ENCODE peak calls at places on chromosomes 4 and X, in nine cellular contexts. E, V, L, T, W, F, A, B and C are unnamed samples.

GRCh38 chr4:186475202-186475601 is 80.2 kb downstream of the MTNR1A start:
- DNase-seq in E (no peak), V (no peak), L (no peak), T (no peak), W (no peak), F (no peak), A (no peak), B (no peak), C (no peak)

GRCh38 chr4:869776-870175 is 43.8 kb upstream of the CPLX1 start:
- DNase-seq in E (no peak), V (no peak), L (no peak), T (no peak), W (no peak), F (no peak), A (no peak), B (no peak), C (no peak)

GRCh38 chrX:30241724-30242415 is at the start of gene MAGEB4:
- DNase-seq in E (peak), V (no peak), L (no peak), T (no peak), W (no peak), F (no peak), A (no peak), B (no peak), C (no peak)

GRCh38 chr4:159272341-159273125 is 169.7 kb downstream of the RAPGEF2 start:
- DNase-seq in E (no peak), V (peak), L (no peak), T (no peak), W (no peak), F (no peak), A (no peak), B (no peak), C (no peak)

GRCh38 chr4:173362666-173363065 is 8.1 kb upstream of the SAP30 start:
- DNase-seq in E (no peak), V (no peak), L (no peak), T (no peak), W (no peak), F (no peak), A (no peak), B (no peak), C (no peak)

GRCh38 chr4:94507708-94508107 is 56.0 kb downstream of the PDLIM5 start:
- DNase-seq in E (no peak), V (peak), L (no peak), T (peak), W (no peak), F (peak), A (no peak), B (peak), C (peak)

GRCh38 chr4:159677521-159677920 is 574.6 kb downstream of the RAPGEF2 start:
- DNase-seq in E (no peak), V (peak), L (no peak), T (no peak), W (no peak), F (no peak), A (no peak), B (no peak), C (no peak)

GRCh38 chr4:23828779-23829178 is 61.1 kb downstream of the PPARGC1A start:
- DNase-seq in E (no peak), V (no peak), L (no peak), T (no peak), W (no peak), F (no peak), A (no peak), B (no peak), C (no peak)

GRCh38 chr4:48017108-48017527 is 546 bp downstream of the NIPAL1 start:
- DNase-seq in E (peak), V (peak), L (peak), T (peak), W (no peak), F (peak), A (no peak), B (peak), C (peak)

GRCh38 chr4:8616831-8617230 is 24.3 kb downstream of the CPZ start:
- DNase-seq in E (no peak), V (no peak), L (no peak), T (no peak), W (no peak), F (peak), A (no peak), B (no peak), C (no peak)

GRCh38 chrX:12241026-12241425 is 102.8 kb downstream of the FRMPD4 start:
- DNase-seq in E (no peak), V (no peak), L (no peak), T (no peak), W (no peak), F (no peak), A (no peak), B (no peak), C (no peak)

GRCh38 chrX:136597356-136597755 is 50.6 kb upstream of the CD40LG start:
- DNase-seq in E (no peak), V (no peak), L (no peak), T (no peak), W (no peak), F (no peak), A (no peak), B (no peak), C (no peak)

GRCh38 chr4:37905526-37906169 is 14.8 kb downstream of the TBC1D1 start:
- DNase-seq in E (no peak), V (no peak), L (no peak), T (no peak), W (no peak), F (no peak), A (no peak), B (no peak), C (no peak)

GRCh38 chr4:8582016-8582415 is 1.8 kb downstream of the GPR78 start:
- DNase-seq in E (no peak), V (no peak), L (no peak), T (no peak), W (no peak), F (no peak), A (no peak), B (no peak), C (no peak)

GRCh38 chr4:2045518-2045951 is 13.6 kb upstream of the NAT8L start:
- DNase-seq in E (no peak), V (no peak), L (no peak), T (no peak), W (no peak), F (peak), A (no peak), B (no peak), C (no peak)

GRCh38 chrX:123665197-123665596 is 67.7 kb downstream of the THOC2 start:
- DNase-seq in E (no peak), V (peak), L (no peak), T (no peak), W (no peak), F (no peak), A (no peak), B (no peak), C (no peak)

GRCh38 chr4:146342600-146343192 is 128.4 kb downstream of the REELD1 start:
- DNase-seq in E (peak), V (peak), L (peak), T (no peak), W (no peak), F (no peak), A (no peak), B (peak), C (no peak)

GRCh38 chr4:49036528-49036927 is 50.5 kb downstream of the CWH43 start:
- DNase-seq in E (no peak), V (no peak), L (no peak), T (no peak), W (no peak), F (no peak), A (no peak), B (no peak), C (no peak)

GRCh38 chr4:136741468-136741867 is 790.8 kb downstream of the PCDH18 start:
- DNase-seq in E (no peak), V (peak), L (no peak), T (no peak), W (no peak), F (no peak), A (no peak), B (no peak), C (no peak)

GRCh38 chr4:102328045-102328444 is 17.2 kb downstream of the SLC39A8 start:
- DNase-seq in E (no peak), V (no peak), L (no peak), T (no peak), W (no peak), F (no peak), A (no peak), B (no peak), C (no peak)

GRCh38 chr4:71382569-71383560 is 44.0 kb downstream of the SLC4A4 start:
- DNase-seq in E (no peak), V (no peak), L (no peak), T (no peak), W (no peak), F (no peak), A (no peak), B (no peak), C (no peak)

GRCh38 chrX:22760513-22761057 is 239.2 kb upstream of the DDX53 start:
- DNase-seq in E (no peak), V (peak), L (peak), T (no peak), W (no peak), F (no peak), A (no peak), B (no peak), C (no peak)

GRCh38 chr4:25814323-25814722 is 48.5 kb downstream of the SEL1L3 start:
- DNase-seq in E (no peak), V (peak), L (no peak), T (peak), W (no peak), F (peak), A (no peak), B (peak), C (peak)

GRCh38 chr4:7067147-7067522 is 729 bp downstream of the GRPEL1 start:
- DNase-seq in E (no peak), V (no peak), L (no peak), T (no peak), W (no peak), F (peak), A (no peak), B (no peak), C (no peak)

GRCh38 chr4:24471623-24472510 is 112.5 kb downstream of the DHX15 start:
- DNase-seq in E (peak), V (no peak), L (peak), T (no peak), W (no peak), F (peak), A (no peak), B (peak), C (peak)

GRCh38 chrX:44261286-44261685 is 82.2 kb downstream of the EFHC2 start:
- DNase-seq in E (no peak), V (no peak), L (no peak), T (no peak), W (no peak), F (no peak), A (no peak), B (no peak), C (no peak)

GRCh38 chr4:2634014-2634413 is 97.6 kb downstream of the FAM193A start:
- DNase-seq in E (no peak), V (no peak), L (no peak), T (no peak), W (no peak), F (no peak), A (no peak), B (no peak), C (no peak)

GRCh38 chrX:153245288-153245731 is 66.2 kb downstream of the MAGEA1 start:
- DNase-seq in E (peak), V (peak), L (peak), T (no peak), W (no peak), F (no peak), A (no peak), B (no peak), C (peak)

GRCh38 chr4:6701371-6701770 is 7.7 kb downstream of the S100P start:
- DNase-seq in E (peak), V (no peak), L (peak), T (no peak), W (no peak), F (no peak), A (no peak), B (no peak), C (no peak)

GRCh38 chr4:168485511-168485910 is 5.2 kb upstream of the DDX60L start:
- DNase-seq in E (no peak), V (no peak), L (no peak), T (no peak), W (no peak), F (no peak), A (no peak), B (no peak), C (no peak)

GRCh38 chr4:6390357-6390756 is 82.1 kb downstream of the PPP2R2C start:
- DNase-seq in E (peak), V (peak), L (no peak), T (no peak), W (peak), F (no peak), A (peak), B (no peak), C (peak)

GRCh38 chrX:109352121-109352556 is 129.7 kb downstream of the GUCY2F start:
- DNase-seq in E (no peak), V (peak), L (no peak), T (no peak), W (no peak), F (no peak), A (no peak), B (no peak), C (peak)

GRCh38 chrX:31508338-31508737 is 436.5 kb upstream of the FTHL17 start:
- DNase-seq in E (no peak), V (peak), L (peak), T (no peak), W (no peak), F (no peak), A (no peak), B (peak), C (no peak)

DNA sequence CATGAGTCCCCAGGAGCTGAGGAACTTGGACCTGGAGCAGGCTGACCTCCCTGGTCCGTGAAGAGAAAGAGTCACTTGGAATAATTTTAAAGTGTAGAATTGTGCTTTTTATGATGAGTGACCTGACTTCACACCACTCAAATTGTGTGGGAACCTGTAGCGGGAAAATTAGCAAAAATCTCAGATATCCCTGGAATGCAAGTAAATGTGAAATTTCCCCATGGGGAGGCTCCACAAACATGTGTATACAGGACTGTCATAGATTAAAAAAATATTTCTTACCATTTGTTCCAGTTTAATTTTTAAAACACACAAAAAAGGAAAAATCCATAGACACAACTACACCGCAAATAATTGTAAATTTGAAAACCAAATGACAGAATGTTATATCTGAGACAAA is 1079.6 kb upstream of the PABPC4L start:
- DNase-seq in E (no peak), V (peak), L (peak), T (no peak), W (no peak), F (no peak), A (no peak), B (no peak), C (no peak)
- H3K4me3 ChIP-seq in E (no peak), V (no peak), L (no peak), T (no peak), W (no peak), F (no peak), A (no peak), B (no peak), C (no peak)

DNA sequence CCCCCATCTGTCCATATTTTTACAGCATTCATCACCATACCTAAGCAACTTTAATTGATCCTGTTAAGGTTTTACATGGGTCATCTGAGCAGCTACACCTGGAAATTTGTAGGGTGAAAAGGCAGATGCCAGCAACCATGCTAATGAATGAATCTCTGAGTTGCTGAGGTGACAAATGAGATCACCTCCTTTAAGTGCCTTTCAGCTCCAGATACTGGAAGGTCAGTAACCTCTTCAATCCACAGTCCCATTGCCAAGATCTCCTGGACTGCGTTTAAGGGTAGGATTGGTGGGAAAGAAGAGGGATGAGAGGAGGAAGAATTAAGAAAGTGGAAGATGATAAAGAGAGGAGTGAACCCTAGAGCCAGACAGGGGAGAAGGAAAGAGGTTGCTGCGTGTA is 8.5 kb upstream of the BMP3 start:
- DNase-seq in E (no peak), V (no peak), L (no peak), T (no peak), W (no peak), F (no peak), A (no peak), B (no peak), C (no peak)
- H3K4me3 ChIP-seq in E (no peak), V (no peak), L (no peak), T (no peak), W (no peak), F (no peak), A (no peak), B (no peak), C (no peak)

GRCh38 chr4:85932371-85933305 is 427.2 kb downstream of the MAPK10 start:
- DNase-seq in E (peak), V (no peak), L (no peak), T (no peak), W (no peak), F (peak), A (no peak), B (no peak), C (peak)
- H3K4me3 ChIP-seq in E (no peak), V (no peak), L (no peak), T (no peak), W (no peak), F (no peak), A (peak), B (no peak), C (peak)

DNA sequence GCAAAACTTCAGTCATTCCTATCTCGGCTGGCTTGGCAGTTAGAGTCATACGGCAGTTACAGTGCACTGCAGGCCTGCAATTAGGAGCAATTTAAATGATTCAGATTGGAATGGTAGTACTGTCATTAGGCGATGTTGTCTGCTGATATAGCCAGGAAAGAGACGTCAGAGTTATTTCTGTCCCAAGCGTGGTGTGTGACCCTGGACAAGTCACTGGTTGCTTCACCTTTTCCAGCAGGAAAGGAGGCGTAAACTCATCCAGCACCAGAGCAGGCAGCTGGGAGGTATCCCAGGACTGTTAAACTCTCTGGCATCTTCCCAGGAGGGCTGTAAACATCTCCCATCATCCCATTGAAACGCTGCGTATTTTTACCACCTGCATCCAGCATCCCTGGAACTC is 842 bp upstream of the LNX1 start:
- DNase-seq in E (no peak), V (no peak), L (peak), T (no peak), W (no peak), F (no peak), A (no peak), B (peak), C (no peak)
- H3K4me3 ChIP-seq in E (peak), V (no peak), L (peak), T (no peak), W (no peak), F (no peak), A (no peak), B (no peak), C (no peak)

DNA sequence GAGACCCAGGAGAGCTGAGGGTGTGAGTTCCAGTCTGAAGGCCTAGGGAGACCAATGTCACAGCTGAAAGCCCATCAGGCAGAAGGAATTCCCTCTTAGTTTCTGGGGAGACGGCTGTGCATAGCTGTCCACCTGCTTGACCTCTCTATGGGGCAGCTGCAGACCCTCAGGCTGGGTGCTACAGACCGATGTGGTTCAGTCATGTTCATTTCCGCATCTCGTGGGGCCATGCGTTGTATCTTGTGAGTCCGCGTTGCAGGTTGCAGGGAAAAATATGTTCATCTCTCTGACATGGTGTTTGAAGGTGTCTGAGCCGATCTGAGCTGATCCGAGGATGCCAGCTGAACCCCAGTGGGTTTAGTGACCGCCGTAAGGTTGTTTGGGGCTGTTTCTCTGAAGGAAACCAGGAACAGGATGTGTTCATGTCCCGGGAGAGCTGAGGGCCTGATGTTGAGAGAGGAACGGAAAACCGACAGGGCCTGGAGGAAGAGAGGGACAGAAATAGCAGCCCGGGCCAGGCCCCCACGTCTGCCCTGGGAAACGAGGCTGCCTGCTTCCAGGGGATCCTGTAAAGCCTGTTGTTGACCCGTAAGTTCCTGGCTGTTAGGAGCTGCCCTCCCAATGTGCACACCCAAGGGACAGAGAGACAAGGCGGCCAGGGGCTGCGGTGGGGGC is 9.8 kb upstream of the P2RY8 start:
- DNase-seq in E (no peak), V (no peak), L (no peak), T (no peak), W (no peak), F (no peak), A (no peak), B (no peak), C (no peak)
- H3K4me3 ChIP-seq in E (no peak), V (no peak), L (no peak), T (no peak), W (no peak), F (no peak), A (no peak), B (no peak), C (no peak)

GRCh38 chrX:129808829-129809745 is 29.3 kb downstream of the SASH3 start:
- DNase-seq in E (no peak), V (peak), L (no peak), T (no peak), W (no peak), F (no peak), A (no peak), B (no peak), C (no peak)
- H3K4me3 ChIP-seq in E (no peak), V (no peak), L (no peak), T (no peak), W (no peak), F (no peak), A (no peak), B (no peak), C (no peak)

GRCh38 chr4:143338313-143338712 is 1.6 kb downstream of the GAB1 start:
- DNase-seq in E (no peak), V (no peak), L (no peak), T (no peak), W (no peak), F (no peak), A (no peak), B (no peak), C (no peak)
- H3K4me3 ChIP-seq in E (peak), V (peak), L (peak), T (no peak), W (no peak), F (peak), A (peak), B (no peak), C (peak)

GRCh38 chrX:118350715-118351114 is 4.8 kb downstream of the WDR44 start:
- DNase-seq in E (no peak), V (no peak), L (no peak), T (no peak), W (no peak), F (no peak), A (no peak), B (no peak), C (no peak)
- H3K4me3 ChIP-seq in E (no peak), V (no peak), L (no peak), T (no peak), W (no peak), F (no peak), A (no peak), B (no peak), C (no peak)

GRCh38 chrX:154914052-154914451 is 27.9 kb downstream of the F8A1 start:
- DNase-seq in E (no peak), V (no peak), L (no peak), T (no peak), W (no peak), F (no peak), A (no peak), B (no peak), C (no peak)

GRCh38 chrX:154918060-154918483 is 31.9 kb downstream of the F8A1 start:
- DNase-seq in E (peak), V (peak), L (peak), T (peak), W (peak), F (peak), A (no peak), B (peak), C (peak)
- H3K4me3 ChIP-seq in E (no peak), V (peak), L (peak), T (no peak), W (no peak), F (peak), A (no peak), B (no peak), C (no peak)

GRCh38 chr4:76708986-76709385 is 189.0 kb downstream of the SOWAHB start:
- DNase-seq in E (peak), V (no peak), L (no peak), T (no peak), W (no peak), F (no peak), A (no peak), B (no peak), C (no peak)

GRCh38 chr4:76706581-76706980 is 191.4 kb downstream of the SOWAHB start:
- DNase-seq in E (no peak), V (peak), L (no peak), T (no peak), W (no peak), F (no peak), A (no peak), B (no peak), C (no peak)

GRCh38 chr4:76705497-76705896 is 192.4 kb downstream of the SOWAHB start:
- DNase-seq in E (no peak), V (peak), L (no peak), T (no peak), W (no peak), F (no peak), A (no peak), B (no peak), C (no peak)

GRCh38 chr4:76712564-76712963 is 185.4 kb downstream of the SOWAHB start:
- DNase-seq in E (no peak), V (no peak), L (no peak), T (no peak), W (no peak), F (no peak), A (no peak), B (no peak), C (no peak)

GRCh38 chr4:76709454-76709853 is 188.5 kb downstream of the SOWAHB start:
- DNase-seq in E (peak), V (peak), L (no peak), T (no peak), W (no peak), F (no peak), A (no peak), B (no peak), C (no peak)
- H3K4me3 ChIP-seq in E (no peak), V (no peak), L (no peak), T (no peak), W (no peak), F (no peak), A (no peak), B (no peak), C (no peak)